ENCODE peak calls at places on chromosome 11, in seven cellular contexts. Q is upper lobe of right lung, W is ovary, Y is HAP-1, I is H1, U is SK-N-SH, B is lower lobe of right lung. E is an unnamed sample. For H3K27me3, the result is how much of the 10 kb centered on the place peaks cover.

GRCh38 chr11:65781152-65781961 is 581 bp upstream of the AP5B1 start:
- DNase-seq in Q (peak), W (peak), Y (no peak), I (no peak), U (peak), B (peak), E (no peak)

GRCh38 chr11:67295846-67296245 is 6.7 kb downstream of the ANKRD13D start:
- DNase-seq in Q (no peak), W (no peak), Y (no peak), I (no peak), U (no peak), B (no peak), E (no peak)

GRCh38 chr11:61776561-61777075 is 15.8 kb downstream of the TMEM258 start:
- DNase-seq in Q (peak), W (peak), Y (peak), I (peak), U (peak), B (peak), E (peak)

GRCh38 chr11:41917900-41918299 is 458.4 kb upstream of the LRRC4C start:
- DNase-seq in Q (no peak), W (no peak), Y (no peak), I (no peak), U (no peak), B (no peak), E (no peak)

GRCh38 chr11:46361283-46362145 is 14.3 kb downstream of the DGKZ start:
- DNase-seq in Q (peak), W (peak), Y (no peak), I (no peak), U (peak), B (peak), E (peak)

GRCh38 chr11:30786392-30787120 is 200.4 kb upstream of the MPPED2 start:
- DNase-seq in Q (no peak), W (no peak), Y (no peak), I (no peak), U (no peak), B (no peak), E (no peak)

GRCh38 chr11:124829986-124830385 is 29.8 kb upstream of the MSANTD2 start:
- DNase-seq in Q (no peak), W (no peak), Y (no peak), I (no peak), U (no peak), B (no peak), E (no peak)

GRCh38 chr11:61787928-61788491 is 4.4 kb downstream of the TMEM258 start:
- DNase-seq in Q (no peak), W (no peak), Y (no peak), I (no peak), U (peak), B (no peak), E (no peak)

GRCh38 chr11:15258433-15259350 is 144.0 kb downstream of the INSC start:
- DNase-seq in Q (no peak), W (no peak), Y (peak), I (no peak), U (no peak), B (no peak), E (no peak)

GRCh38 chr11:25242928-25243327 is 746.1 kb downstream of the LUZP2 start:
- DNase-seq in Q (no peak), W (no peak), Y (no peak), I (no peak), U (no peak), B (no peak), E (no peak)

GRCh38 chr11:72732329-72732728 is 19.9 kb downstream of the ARAP1 start:
- DNase-seq in Q (no peak), W (no peak), Y (no peak), I (no peak), U (no peak), B (no peak), E (no peak)

GRCh38 chr11:125995313-125995712 is 49.5 kb downstream of the VSIG10L2 start:
- DNase-seq in Q (no peak), W (no peak), Y (no peak), I (no peak), U (no peak), B (no peak), E (no peak)

GRCh38 chr11:14248577-14248976 is 110.4 kb downstream of the RRAS2 start:
- DNase-seq in Q (no peak), W (no peak), Y (no peak), I (no peak), U (peak), B (no peak), E (no peak)

GRCh38 chr11:65634440-65634839 is 3.5 kb upstream of the SIPA1 start:
- DNase-seq in Q (no peak), W (no peak), Y (no peak), I (no peak), U (no peak), B (no peak), E (no peak)

GRCh38 chr11:32466279-32466915 is 31.1 kb upstream of the WT1 start:
- DNase-seq in Q (no peak), W (no peak), Y (no peak), I (no peak), U (no peak), B (no peak), E (no peak)

GRCh38 chr11:93639548-93639947 is 21.9 kb upstream of the CEP295 start:
- DNase-seq in Q (no peak), W (no peak), Y (no peak), I (no peak), U (no peak), B (no peak), E (no peak)

GRCh38 chr11:12880327-12880726 is 128.8 kb upstream of the RASSF10 start:
- DNase-seq in Q (no peak), W (no peak), Y (no peak), I (no peak), U (no peak), B (no peak), E (no peak)

GRCh38 chr11:11408436-11409221 is 55.6 kb upstream of the CSNK2A3 start:
- DNase-seq in Q (no peak), W (no peak), Y (no peak), I (no peak), U (no peak), B (no peak), E (no peak)

GRCh38 chr11:94151311-94151710 is 22.7 kb downstream of the PANX1 start:
- DNase-seq in Q (no peak), W (no peak), Y (no peak), I (no peak), U (no peak), B (no peak), E (no peak)

GRCh38 chr11:1557904-1558831 is 13.9 kb downstream of the DUSP8 start:
- DNase-seq in Q (peak), W (no peak), Y (no peak), I (no peak), U (no peak), B (peak), E (peak)

GRCh38 chr11:65353900-65354264 is 669 bp upstream of the TIGD3 start:
- DNase-seq in Q (no peak), W (no peak), Y (no peak), I (no peak), U (no peak), B (no peak), E (no peak)

GRCh38 chr11:5204787-5205186 is 4.3 kb upstream of the OR51V1 start:
- DNase-seq in Q (no peak), W (no peak), Y (peak), I (peak), U (peak), B (no peak), E (no peak)

GRCh38 chr11:65778431-65778900 is 2.3 kb downstream of the AP5B1 start:
- DNase-seq in Q (peak), W (no peak), Y (no peak), I (no peak), U (no peak), B (no peak), E (no peak)

GRCh38 chr11:44361883-44362282 is 51.9 kb upstream of the ALX4 start:
- DNase-seq in Q (no peak), W (no peak), Y (no peak), I (no peak), U (no peak), B (no peak), E (no peak)

GRCh38 chr11:65776196-65776595 is 4.6 kb downstream of the AP5B1 start:
- DNase-seq in Q (peak), W (no peak), Y (no peak), I (no peak), U (no peak), B (peak), E (no peak)

GRCh38 chr11:95363710-95364109 is 132.7 kb upstream of the SESN3 start:
- DNase-seq in Q (no peak), W (no peak), Y (no peak), I (no peak), U (no peak), B (no peak), E (no peak)

DNA sequence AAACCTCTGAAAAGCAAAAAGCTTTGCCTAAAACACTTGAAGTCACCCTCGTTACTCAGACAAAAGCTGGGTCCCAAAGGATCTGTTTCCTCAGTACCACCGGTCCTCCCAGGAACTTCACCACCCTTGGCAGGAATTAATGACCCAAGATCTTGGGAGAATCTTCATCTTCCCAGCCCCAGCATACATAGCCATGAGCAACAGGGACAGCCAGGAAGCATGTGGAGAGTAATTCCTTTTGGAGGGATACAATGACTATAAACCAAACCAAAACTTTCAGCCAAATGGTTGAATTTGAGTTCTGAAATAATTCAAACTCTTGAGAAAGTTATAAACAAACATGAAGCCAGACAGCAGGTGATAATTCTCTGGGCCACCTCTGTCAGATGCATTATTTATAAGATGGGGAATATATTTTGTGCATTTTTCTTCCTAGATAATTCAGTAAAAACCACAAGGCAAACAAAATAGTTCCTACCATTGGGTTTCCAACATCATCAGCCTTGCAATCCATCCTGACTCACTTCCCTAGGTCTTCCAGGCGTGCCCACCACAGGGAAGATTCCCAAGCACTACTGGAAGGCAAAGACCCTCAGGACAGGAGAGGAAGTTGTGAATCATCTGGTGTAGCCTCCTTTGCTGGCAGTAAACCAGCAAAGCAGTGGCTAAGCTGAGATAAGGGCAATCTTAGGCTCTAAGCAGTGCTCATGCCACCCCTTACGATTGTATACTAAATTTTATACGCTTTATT is 71.7 kb upstream of the DRD2 start:
- DNase-seq in Q (no peak), W (no peak), Y (no peak), I (no peak), U (no peak), B (no peak), E (no peak)
- H3K27me3 ChIP-seq in Q (under half), W (under half), Y (under half), I (under half), U (under half), B (under half), E (under half)

GRCh38 chr11:118895093-118896039 is 11.7 kb downstream of the CXCR5 start:
- DNase-seq in Q (no peak), W (peak), Y (no peak), I (no peak), U (no peak), B (no peak), E (peak)

GRCh38 chr11:118892515-118892914 is 8.8 kb downstream of the CXCR5 start:
- DNase-seq in Q (no peak), W (no peak), Y (no peak), I (no peak), U (no peak), B (no peak), E (no peak)

GRCh38 chr11:118894192-118894591 is 10.5 kb downstream of the CXCR5 start:
- DNase-seq in Q (no peak), W (no peak), Y (no peak), I (no peak), U (no peak), B (no peak), E (no peak)

GRCh38 chr11:118892964-118893363 is 9.3 kb downstream of the CXCR5 start:
- DNase-seq in Q (no peak), W (no peak), Y (no peak), I (no peak), U (no peak), B (no peak), E (no peak)

DNA sequence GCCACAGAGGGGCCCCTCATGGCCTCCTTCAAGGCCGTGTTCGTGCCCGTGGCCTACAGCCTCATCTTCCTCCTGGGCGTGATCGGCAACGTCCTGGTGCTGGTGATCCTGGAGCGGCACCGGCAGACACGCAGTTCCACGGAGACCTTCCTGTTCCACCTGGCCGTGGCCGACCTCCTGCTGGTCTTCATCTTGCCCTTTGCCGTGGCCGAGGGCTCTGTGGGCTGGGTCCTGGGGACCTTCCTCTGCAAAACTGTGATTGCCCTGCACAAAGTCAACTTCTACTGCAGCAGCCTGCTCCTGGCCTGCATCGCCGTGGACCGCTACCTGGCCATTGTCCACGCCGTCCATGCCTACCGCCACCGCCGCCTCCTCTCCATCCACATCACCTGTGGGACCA is 10.0 kb downstream of the CXCR5 start:
- DNase-seq in Q (no peak), W (no peak), Y (no peak), I (no peak), U (no peak), B (no peak), E (no peak)
- H3K27me3 ChIP-seq in Q (under half), W (under half), Y (under half), I (under half), U (under half), B (under half), E (under half)

GRCh38 chr11:120556841-120557240 is 45.3 kb downstream of the GRIK4 start:
- DNase-seq in Q (no peak), W (no peak), Y (no peak), I (no peak), U (no peak), B (peak), E (no peak)

GRCh38 chr11:120555433-120555773 is 43.9 kb downstream of the GRIK4 start:
- DNase-seq in Q (no peak), W (no peak), Y (no peak), I (no peak), U (peak), B (no peak), E (no peak)

GRCh38 chr11:120554771-120555432 is 43.4 kb downstream of the GRIK4 start:
- DNase-seq in Q (no peak), W (no peak), Y (no peak), I (no peak), U (peak), B (no peak), E (no peak)

GRCh38 chr11:120561286-120561685 is 49.7 kb downstream of the GRIK4 start:
- DNase-seq in Q (no peak), W (no peak), Y (no peak), I (no peak), U (no peak), B (no peak), E (no peak)

GRCh38 chr11:120558754-120559431 is 47.3 kb downstream of the GRIK4 start:
- DNase-seq in Q (no peak), W (no peak), Y (no peak), I (no peak), U (peak), B (no peak), E (no peak)
- H3K27me3 ChIP-seq in Q (under half), W (under half), Y (under half), I (under half), U (under half), B (under half), E (under half)

DNA sequence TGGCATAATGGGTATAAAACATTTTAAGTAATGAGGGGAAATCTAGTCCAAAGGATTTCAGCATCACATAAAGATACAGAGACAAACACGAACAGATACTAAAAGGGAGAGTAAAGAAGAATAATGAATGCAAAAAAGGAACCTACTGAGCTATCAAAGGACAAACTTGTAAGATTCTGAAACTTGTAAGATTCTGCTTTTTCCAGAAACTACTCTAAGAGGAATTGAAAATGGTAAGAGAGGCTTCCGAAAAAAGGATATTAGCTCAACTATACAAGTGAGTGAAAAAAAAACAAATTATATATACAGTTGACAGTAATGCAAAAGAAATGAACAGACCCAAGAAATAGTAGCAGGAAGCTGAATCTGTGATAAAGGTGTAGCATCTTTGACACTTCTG is 37.7 kb downstream of the POLD3 start:
- DNase-seq in Q (no peak), W (no peak), Y (no peak), I (no peak), U (no peak), B (no peak), E (no peak)
- H3K27me3 ChIP-seq in Q (under half), W (under half), Y (under half), I (under half), U (under half), B (under half), E (under half)

GRCh38 chr11:33868646-33869461 is 23.0 kb downstream of the LMO2 start:
- DNase-seq in Q (no peak), W (no peak), Y (no peak), I (no peak), U (no peak), B (no peak), E (no peak)
- H3K27me3 ChIP-seq in Q (under half), W (under half), Y (under half), I (under half), U (half or more), B (under half), E (under half)

DNA sequence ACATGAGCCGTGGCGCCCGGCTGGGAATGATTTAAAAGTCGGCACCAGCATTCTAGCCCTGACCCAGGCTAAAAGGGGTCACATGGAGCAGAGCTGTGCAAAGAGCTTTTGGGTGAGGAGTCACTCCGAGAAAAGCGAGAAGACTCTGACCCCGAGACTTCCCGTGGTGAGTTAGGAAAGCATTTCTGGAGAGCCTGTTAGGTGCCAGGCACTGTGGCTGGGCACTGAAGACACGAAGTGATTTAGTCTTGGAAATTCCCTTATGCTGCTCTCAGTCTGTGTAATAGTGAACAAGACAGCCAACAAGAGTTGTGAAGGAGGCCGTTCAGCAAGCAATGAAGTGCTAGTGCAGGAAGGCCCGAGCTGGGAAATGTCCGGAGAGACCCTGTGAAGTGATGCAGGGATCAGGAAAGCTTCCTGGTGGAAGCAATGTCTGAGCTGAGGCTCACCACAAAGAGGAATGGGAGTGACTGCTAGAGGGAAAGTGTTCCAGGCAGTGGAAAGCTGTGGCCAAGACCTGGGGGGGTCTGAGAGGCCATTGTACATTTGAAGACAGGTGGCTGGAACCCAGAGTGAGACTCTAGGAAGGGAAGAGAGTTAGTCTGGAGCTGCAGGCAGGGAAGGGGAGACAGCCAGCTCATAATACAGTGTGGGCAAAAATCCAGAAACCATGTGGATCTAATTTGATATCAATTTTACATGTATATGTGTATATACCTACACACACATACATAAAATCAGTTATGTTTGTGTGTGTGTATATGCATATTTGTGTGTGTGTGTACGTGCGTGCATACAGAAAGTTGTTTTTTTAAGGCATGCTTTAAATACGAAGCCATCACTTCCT is 31.7 kb downstream of the MARK2 start:
- DNase-seq in Q (no peak), W (no peak), Y (no peak), I (no peak), U (no peak), B (no peak), E (no peak)
- H3K27me3 ChIP-seq in Q (under half), W (under half), Y (under half), I (under half), U (under half), B (under half), E (under half)

GRCh38 chr11:113907681-113908080 is 3.1 kb downstream of the HTR3B start:
- DNase-seq in Q (no peak), W (no peak), Y (no peak), I (no peak), U (no peak), B (no peak), E (no peak)
- H3K27me3 ChIP-seq in Q (under half), W (under half), Y (under half), I (under half), U (under half), B (under half), E (under half)

DNA sequence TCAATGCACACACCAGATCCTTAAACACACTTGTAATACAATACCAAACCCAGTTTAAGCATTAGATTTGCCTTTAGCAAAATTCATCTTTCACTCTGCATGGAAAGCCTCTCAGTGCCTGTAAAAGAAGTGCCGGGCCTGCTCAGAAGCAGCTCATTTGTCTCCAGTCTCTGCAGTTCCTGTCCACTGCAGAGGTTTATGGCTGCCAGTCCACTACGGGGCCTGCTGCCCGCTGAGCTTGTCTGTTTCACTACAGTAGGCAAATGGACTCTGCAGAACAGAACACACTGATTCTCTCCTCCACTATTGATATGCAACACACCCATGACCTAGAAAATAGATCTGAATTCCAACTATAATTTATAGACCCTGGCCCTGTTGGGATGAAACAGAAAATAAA is 416.6 kb upstream of the TENM4 start:
- DNase-seq in Q (no peak), W (no peak), Y (no peak), I (no peak), U (no peak), B (no peak), E (no peak)
- H3K27me3 ChIP-seq in Q (under half), W (under half), Y (under half), I (under half), U (under half), B (under half), E (under half)

DNA sequence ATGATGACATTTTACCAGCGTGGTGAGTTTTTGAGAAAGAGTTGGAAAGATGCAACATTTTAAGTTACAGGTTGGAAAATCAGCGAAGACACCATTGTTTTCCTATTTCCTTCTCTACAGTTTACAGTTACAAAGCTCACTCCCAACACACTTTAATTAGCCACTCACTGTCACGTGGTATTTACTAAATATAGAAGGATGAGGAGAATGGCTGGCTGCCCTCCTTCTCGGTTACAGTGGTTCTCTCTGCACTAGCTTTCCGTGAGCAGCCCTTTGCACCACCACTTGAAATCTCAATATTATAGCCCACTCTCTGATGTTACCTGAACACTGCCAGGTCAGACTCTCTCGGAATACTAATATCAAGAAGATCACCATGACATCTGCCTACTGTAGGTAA is 205.6 kb downstream of the CADM1 start:
- DNase-seq in Q (no peak), W (no peak), Y (no peak), I (no peak), U (no peak), B (no peak), E (peak)
- H3K27me3 ChIP-seq in Q (under half), W (under half), Y (under half), I (under half), U (under half), B (under half), E (under half)

E was measured in heart right ventricle.